ENCODE peak calls at places on chromosome 16, in seven cellular contexts. One of them, this sample, is unnamed.

GRCh38 chr16:10322723-10323527 is 62.9 kb upstream of the ATF7IP2 start:
- DNase-seq in colonic mucosa: no peak
- DNase-seq in stimulated activated CD8-positive, alpha-beta memory T cell treated with anti-CD3 and anti-CD28 coated beads, Interleukin-12 subunit alpha, Interleukin-12 subunit beta, amount 100 ng/mL, for 4 hours: no peak
- DNase-seq in NCI-H1930: no peak
- DNase-seq in activated naive CD8-positive, alpha-beta T cell treated with anti-CD3 and anti-CD28 coated beads, Interleukin-2, amount 50 U/mL, for 24 hours: no peak
- DNase-seq in non-pigmented ciliary epithelial cell: no peak
- DNase-seq in RPMI8226: no peak
- DNase-seq in this sample: peak; percentile 21

GRCh38 chr16:56558024-56558747 is 6.7 kb upstream of the MT4 start:
- DNase-seq in colonic mucosa: no peak
- DNase-seq in NCI-H1930: no peak
- DNase-seq in activated naive CD8-positive, alpha-beta T cell treated with anti-CD3 and anti-CD28 coated beads, Interleukin-2, amount 50 U/mL, for 24 hours: no peak
- DNase-seq in non-pigmented ciliary epithelial cell: no peak
- DNase-seq in stimulated activated CD8-positive, alpha-beta memory T cell treated with anti-CD3 and anti-CD28 coated beads, Interleukin-12 subunit alpha, Interleukin-12 subunit beta, amount 100 ng/mL, for 4 hours: no peak
- DNase-seq in RPMI8226: peak; percentile 69
- DNase-seq in this sample: no peak

GRCh38 chr16:67541391-67542263 is 13.0 kb downstream of the RIPOR1 start:
- DNase-seq in non-pigmented ciliary epithelial cell: no peak
- DNase-seq in RPMI8226: peak; percentile 59
- DNase-seq in colonic mucosa: no peak
- DNase-seq in NCI-H1930: no peak
- DNase-seq in stimulated activated CD8-positive, alpha-beta memory T cell treated with anti-CD3 and anti-CD28 coated beads, Interleukin-12 subunit alpha, Interleukin-12 subunit beta, amount 100 ng/mL, for 4 hours: no peak
- DNase-seq in activated naive CD8-positive, alpha-beta T cell treated with anti-CD3 and anti-CD28 coated beads, Interleukin-2, amount 50 U/mL, for 24 hours: no peak
- DNase-seq in this sample: no peak

GRCh38 chr16:85908444-85908843 is 9.5 kb downstream of the IRF8 start:
- DNase-seq in colonic mucosa: no peak
- DNase-seq in non-pigmented ciliary epithelial cell: no peak
- DNase-seq in NCI-H1930: no peak
- DNase-seq in RPMI8226: peak; percentile 68
- DNase-seq in stimulated activated CD8-positive, alpha-beta memory T cell treated with anti-CD3 and anti-CD28 coated beads, Interleukin-12 subunit alpha, Interleukin-12 subunit beta, amount 100 ng/mL, for 4 hours: no peak
- DNase-seq in activated naive CD8-positive, alpha-beta T cell treated with anti-CD3 and anti-CD28 coated beads, Interleukin-2, amount 50 U/mL, for 24 hours: no peak
- DNase-seq in this sample: no peak

GRCh38 chr16:49330562-49331201 is 42.9 kb upstream of the C16orf78 start:
- DNase-seq in RPMI8226: no peak
- DNase-seq in colonic mucosa: no peak
- DNase-seq in non-pigmented ciliary epithelial cell: no peak
- DNase-seq in activated naive CD8-positive, alpha-beta T cell treated with anti-CD3 and anti-CD28 coated beads, Interleukin-2, amount 50 U/mL, for 24 hours: no peak
- DNase-seq in stimulated activated CD8-positive, alpha-beta memory T cell treated with anti-CD3 and anti-CD28 coated beads, Interleukin-12 subunit alpha, Interleukin-12 subunit beta, amount 100 ng/mL, for 4 hours: no peak
- DNase-seq in NCI-H1930: no peak
- DNase-seq in this sample: no peak

GRCh38 chr16:23552171-23552570 is 5.0 kb downstream of the EARS2 start:
- DNase-seq in NCI-H1930: no peak
- DNase-seq in activated naive CD8-positive, alpha-beta T cell treated with anti-CD3 and anti-CD28 coated beads, Interleukin-2, amount 50 U/mL, for 24 hours: no peak
- DNase-seq in non-pigmented ciliary epithelial cell: no peak
- DNase-seq in stimulated activated CD8-positive, alpha-beta memory T cell treated with anti-CD3 and anti-CD28 coated beads, Interleukin-12 subunit alpha, Interleukin-12 subunit beta, amount 100 ng/mL, for 4 hours: no peak
- DNase-seq in RPMI8226: no peak
- DNase-seq in colonic mucosa: no peak
- DNase-seq in this sample: no peak

GRCh38 chr16:27171584-27171983 is 31.7 kb upstream of the KDM8 start:
- DNase-seq in RPMI8226: no peak
- DNase-seq in stimulated activated CD8-positive, alpha-beta memory T cell treated with anti-CD3 and anti-CD28 coated beads, Interleukin-12 subunit alpha, Interleukin-12 subunit beta, amount 100 ng/mL, for 4 hours: no peak
- DNase-seq in NCI-H1930: no peak
- DNase-seq in activated naive CD8-positive, alpha-beta T cell treated with anti-CD3 and anti-CD28 coated beads, Interleukin-2, amount 50 U/mL, for 24 hours: no peak
- DNase-seq in colonic mucosa: no peak
- DNase-seq in non-pigmented ciliary epithelial cell: no peak
- DNase-seq in this sample: no peak

GRCh38 chr16:11673091-11674000 is 5.1 kb downstream of the SNN start:
- DNase-seq in activated naive CD8-positive, alpha-beta T cell treated with anti-CD3 and anti-CD28 coated beads, Interleukin-2, amount 50 U/mL, for 24 hours: no peak
- DNase-seq in stimulated activated CD8-positive, alpha-beta memory T cell treated with anti-CD3 and anti-CD28 coated beads, Interleukin-12 subunit alpha, Interleukin-12 subunit beta, amount 100 ng/mL, for 4 hours: no peak
- DNase-seq in NCI-H1930: no peak
- DNase-seq in non-pigmented ciliary epithelial cell: no peak
- DNase-seq in colonic mucosa: no peak
- DNase-seq in RPMI8226: no peak
- DNase-seq in this sample: no peak

GRCh38 chr16:14302031-14302398 is 230.9 kb downstream of the MRTFB start:
- DNase-seq in stimulated activated CD8-positive, alpha-beta memory T cell treated with anti-CD3 and anti-CD28 coated beads, Interleukin-12 subunit alpha, Interleukin-12 subunit beta, amount 100 ng/mL, for 4 hours: no peak
- DNase-seq in NCI-H1930: no peak
- DNase-seq in RPMI8226: peak; percentile 89
- DNase-seq in non-pigmented ciliary epithelial cell: no peak
- DNase-seq in colonic mucosa: peak; percentile 39
- DNase-seq in activated naive CD8-positive, alpha-beta T cell treated with anti-CD3 and anti-CD28 coated beads, Interleukin-2, amount 50 U/mL, for 24 hours: no peak
- DNase-seq in this sample: peak; percentile 68

GRCh38 chr16:67942200-67942509 is 1.8 kb downstream of the LCAT start:
- DNase-seq in colonic mucosa: no peak
- DNase-seq in non-pigmented ciliary epithelial cell: no peak
- DNase-seq in activated naive CD8-positive, alpha-beta T cell treated with anti-CD3 and anti-CD28 coated beads, Interleukin-2, amount 50 U/mL, for 24 hours: peak; percentile 42
- DNase-seq in NCI-H1930: no peak
- DNase-seq in stimulated activated CD8-positive, alpha-beta memory T cell treated with anti-CD3 and anti-CD28 coated beads, Interleukin-12 subunit alpha, Interleukin-12 subunit beta, amount 100 ng/mL, for 4 hours: no peak
- DNase-seq in RPMI8226: peak; percentile 56
- DNase-seq in this sample: peak; percentile 61

GRCh38 chr16:89623511-89624232 is 10.2 kb downstream of the DPEP1 start:
- DNase-seq in stimulated activated CD8-positive, alpha-beta memory T cell treated with anti-CD3 and anti-CD28 coated beads, Interleukin-12 subunit alpha, Interleukin-12 subunit beta, amount 100 ng/mL, for 4 hours: no peak
- DNase-seq in RPMI8226: no peak
- DNase-seq in non-pigmented ciliary epithelial cell: no peak
- DNase-seq in activated naive CD8-positive, alpha-beta T cell treated with anti-CD3 and anti-CD28 coated beads, Interleukin-2, amount 50 U/mL, for 24 hours: no peak
- DNase-seq in colonic mucosa: no peak
- DNase-seq in NCI-H1930: no peak
- DNase-seq in this sample: no peak

GRCh38 chr16:14011006-14011405 is 60.1 kb upstream of the MRTFB start:
- DNase-seq in activated naive CD8-positive, alpha-beta T cell treated with anti-CD3 and anti-CD28 coated beads, Interleukin-2, amount 50 U/mL, for 24 hours: no peak
- DNase-seq in stimulated activated CD8-positive, alpha-beta memory T cell treated with anti-CD3 and anti-CD28 coated beads, Interleukin-12 subunit alpha, Interleukin-12 subunit beta, amount 100 ng/mL, for 4 hours: no peak
- DNase-seq in RPMI8226: no peak
- DNase-seq in colonic mucosa: no peak
- DNase-seq in non-pigmented ciliary epithelial cell: no peak
- DNase-seq in NCI-H1930: no peak
- DNase-seq in this sample: no peak

GRCh38 chr16:58563235-58563634 is 47.9 kb downstream of the SETD6 start:
- DNase-seq in colonic mucosa: no peak
- DNase-seq in non-pigmented ciliary epithelial cell: peak; percentile 48
- DNase-seq in stimulated activated CD8-positive, alpha-beta memory T cell treated with anti-CD3 and anti-CD28 coated beads, Interleukin-12 subunit alpha, Interleukin-12 subunit beta, amount 100 ng/mL, for 4 hours: no peak
- DNase-seq in RPMI8226: no peak
- DNase-seq in NCI-H1930: no peak
- DNase-seq in activated naive CD8-positive, alpha-beta T cell treated with anti-CD3 and anti-CD28 coated beads, Interleukin-2, amount 50 U/mL, for 24 hours: no peak
- DNase-seq in this sample: no peak

GRCh38 chr16:30758988-30759461 is 2.8 kb downstream of the CFAP119 start:
- DNase-seq in RPMI8226: peak; percentile 46
- DNase-seq in non-pigmented ciliary epithelial cell: no peak
- DNase-seq in activated naive CD8-positive, alpha-beta T cell treated with anti-CD3 and anti-CD28 coated beads, Interleukin-2, amount 50 U/mL, for 24 hours: no peak
- DNase-seq in colonic mucosa: no peak
- DNase-seq in NCI-H1930: no peak
- DNase-seq in stimulated activated CD8-positive, alpha-beta memory T cell treated with anti-CD3 and anti-CD28 coated beads, Interleukin-12 subunit alpha, Interleukin-12 subunit beta, amount 100 ng/mL, for 4 hours: no peak
- DNase-seq in this sample: no peak

GRCh38 chr16:77499373-77500285 is 64.8 kb upstream of the ADAMTS18 start:
- DNase-seq in colonic mucosa: no peak
- DNase-seq in activated naive CD8-positive, alpha-beta T cell treated with anti-CD3 and anti-CD28 coated beads, Interleukin-2, amount 50 U/mL, for 24 hours: no peak
- DNase-seq in RPMI8226: no peak
- DNase-seq in non-pigmented ciliary epithelial cell: no peak
- DNase-seq in stimulated activated CD8-positive, alpha-beta memory T cell treated with anti-CD3 and anti-CD28 coated beads, Interleukin-12 subunit alpha, Interleukin-12 subunit beta, amount 100 ng/mL, for 4 hours: no peak
- DNase-seq in NCI-H1930: no peak
- DNase-seq in this sample: no peak

GRCh38 chr16:10993649-10994048 is 49.3 kb downstream of the CLEC16A start:
- DNase-seq in activated naive CD8-positive, alpha-beta T cell treated with anti-CD3 and anti-CD28 coated beads, Interleukin-2, amount 50 U/mL, for 24 hours: no peak
- DNase-seq in NCI-H1930: no peak
- DNase-seq in stimulated activated CD8-positive, alpha-beta memory T cell treated with anti-CD3 and anti-CD28 coated beads, Interleukin-12 subunit alpha, Interleukin-12 subunit beta, amount 100 ng/mL, for 4 hours: no peak
- DNase-seq in RPMI8226: no peak
- DNase-seq in colonic mucosa: no peak
- DNase-seq in non-pigmented ciliary epithelial cell: no peak
- DNase-seq in this sample: no peak

This sample was measured in erythroblast.